ENCODE peak calls at places on chromosomes 11 and 22, in six cellular contexts. T, C, Z, A, N and E are unnamed samples.

GRCh38 chr22:32951081-32951806 is 106.9 kb downstream of the SYN3 start:
- DNase-seq in T (peak; percentile 15), C (no peak), Z (no peak), A (no peak), N (no peak), E (no peak)

GRCh38 chr11:44577231-44577834 is 11.9 kb downstream of the CD82 start:
- DNase-seq in T (no peak), C (no peak), Z (no peak), A (no peak), N (no peak), E (no peak)

GRCh38 chr11:96152623-96153022 is 190.4 kb downstream of the MAML2 start:
- DNase-seq in T (no peak), C (no peak), Z (no peak), A (no peak), N (no peak), E (no peak)

GRCh38 chr11:47376543-47377371 is 1.6 kb downstream of the SPI1 start:
- DNase-seq in T (no peak), C (no peak), Z (no peak), A (peak; percentile 79), N (no peak), E (no peak)

GRCh38 chr11:87366766-87367405 is 329.2 kb downstream of the TMEM135 start:
- DNase-seq in T (no peak), C (no peak), Z (no peak), A (no peak), N (no peak), E (no peak)

GRCh38 chr11:29352273-29352672 is 664.6 kb downstream of the KCNA4 start:
- DNase-seq in T (no peak), C (no peak), Z (no peak), A (no peak), N (no peak), E (no peak)

GRCh38 chr11:68935066-68935465 is 31.4 kb downstream of the IGHMBP2 start:
- DNase-seq in T (no peak), C (no peak), Z (no peak), A (no peak), N (no peak), E (no peak)

GRCh38 chr11:75150879-75151278 is at the start of gene SLCO2B1:
- DNase-seq in T (no peak), C (no peak), Z (no peak), A (no peak), N (no peak), E (no peak)

GRCh38 chr11:78208257-78209165 is 19.8 kb downstream of the USP35 start:
- DNase-seq in T (no peak), C (peak; percentile 27), Z (no peak), A (no peak), N (no peak), E (no peak)

GRCh38 chr11:103091441-103091809 is 535 bp downstream of the DCUN1D5 start:
- DNase-seq in T (no peak), C (peak; percentile 32), Z (no peak), A (no peak), N (no peak), E (no peak)

GRCh38 chr22:45628508-45628907 is 43.1 kb upstream of the ATXN10 start:
- DNase-seq in T (no peak), C (no peak), Z (no peak), A (no peak), N (no peak), E (peak; percentile 49)

GRCh38 chr22:39545310-39546063 is 12.9 kb upstream of the RPS19BP1 start:
- DNase-seq in T (no peak), C (no peak), Z (no peak), A (peak; percentile 62), N (no peak), E (peak; percentile 63)

GRCh38 chr11:13120691-13121090 is 111.6 kb downstream of the RASSF10 start:
- DNase-seq in T (no peak), C (no peak), Z (no peak), A (no peak), N (no peak), E (no peak)

GRCh38 chr11:78427615-78428272 is 10.1 kb upstream of the GAB2 start:
- DNase-seq in T (no peak), C (no peak), Z (no peak), A (no peak), N (no peak), E (no peak)

GRCh38 chr11:31821779-31822574 is 10.9 kb upstream of the PAX6 start:
- DNase-seq in T (no peak), C (no peak), Z (no peak), A (no peak), N (no peak), E (no peak)

GRCh38 chr22:19787849-19788141 is 27.2 kb downstream of the TBX1 start:
- DNase-seq in T (no peak), C (no peak), Z (no peak), A (no peak), N (no peak), E (no peak)

GRCh38 chr11:113436672-113437252 is 38.4 kb downstream of the DRD2 start:
- DNase-seq in T (no peak), C (no peak), Z (no peak), A (no peak), N (no peak), E (no peak)

GRCh38 chr11:81495699-81496292 is 1237.9 kb downstream of the FAM181B start:
- DNase-seq in T (no peak), C (no peak), Z (no peak), A (no peak), N (no peak), E (no peak)

GRCh38 chr22:27554106-27554814 is 247.3 kb downstream of the MN1 start:
- DNase-seq in T (no peak), C (no peak), Z (no peak), A (no peak), N (no peak), E (no peak)

GRCh38 chr11:80173487-80174136 is 732.8 kb upstream of the TENM4 start:
- DNase-seq in T (no peak), C (no peak), Z (no peak), A (no peak), N (no peak), E (no peak)

GRCh38 chr11:38356255-38356654 is 1758.2 kb upstream of the RAG2 start:
- DNase-seq in T (no peak), C (no peak), Z (no peak), A (no peak), N (no peak), E (no peak)
- H3K9me3 ChIP-seq in T (peaks cover 3% of the 10 kb centered on the region), C (peaks cover 67% of the 10 kb centered on the region), Z (peaks cover 6% of the 10 kb centered on the region), A (no peaks in the 10 kb centered on the region), N (no peaks in the 10 kb centered on the region), E (peaks cover 16% of the 10 kb centered on the region)

GRCh38 chr11:90373971-90374370 is 151.1 kb upstream of the CHORDC1 start:
- DNase-seq in T (no peak), C (no peak), Z (no peak), A (no peak), N (no peak), E (no peak)
- TF ChIP-seq YY1 in T (no peak), C (no peak), Z (no peak), A (no peak), N (no peak), E (no peak)

DNA sequence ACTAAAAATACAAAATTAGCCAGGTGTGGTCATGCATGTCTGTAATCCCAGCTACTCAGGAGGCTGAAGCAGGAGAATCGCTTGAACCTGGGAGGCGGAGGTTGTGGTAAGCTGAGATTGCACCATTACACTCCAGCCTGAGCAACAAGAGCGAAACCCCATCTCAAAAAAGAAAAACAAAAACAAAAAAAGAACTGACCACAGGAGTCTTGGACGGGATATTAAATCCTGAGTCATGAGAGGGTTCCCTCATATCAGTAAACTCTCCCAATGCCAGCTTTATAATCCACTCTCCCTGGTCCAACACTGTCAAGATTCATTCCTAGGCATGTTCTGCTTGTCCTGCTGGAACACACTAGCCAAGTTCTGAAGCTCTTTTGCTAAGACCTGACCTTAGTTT is 61.5 kb upstream of the EP300 start:
- DNase-seq in T (no peak), C (no peak), Z (no peak), A (no peak), N (no peak), E (no peak)
- TF ChIP-seq ZNF274 in T (no peak), C (no peak), Z (no peak), A (no peak), N (no peak), E (no peak)

GRCh38 chr22:31629741-31630184 is 32.3 kb downstream of the PISD start:
- DNase-seq in T (no peak), C (no peak), Z (no peak), A (no peak), N (no peak), E (no peak)

GRCh38 chr22:31628362-31628761 is 33.7 kb downstream of the PISD start:
- DNase-seq in T (no peak), C (no peak), Z (no peak), A (no peak), N (no peak), E (no peak)

GRCh38 chr22:31630331-31631329 is 31.4 kb downstream of the PISD start:
- DNase-seq in T (peak; percentile 53), C (peak; percentile 75), Z (no peak), A (peak; percentile 90), N (no peak), E (no peak)

GRCh38 chr22:31627223-31627731 is 34.7 kb downstream of the PISD start:
- DNase-seq in T (no peak), C (peak; percentile 66), Z (no peak), A (no peak), N (no peak), E (no peak)

GRCh38 chr22:31628969-31629723 is 32.9 kb downstream of the PISD start:
- DNase-seq in T (no peak), C (no peak), Z (no peak), A (peak; percentile 50), N (no peak), E (no peak)
- H3K9me3 ChIP-seq in T (no peaks in the 10 kb centered on the region), C (no peaks in the 10 kb centered on the region), Z (no peaks in the 10 kb centered on the region), A (no peaks in the 10 kb centered on the region), N (no peaks in the 10 kb centered on the region), E (no peaks in the 10 kb centered on the region)

GRCh38 chr22:50307891-50308596 is 598 bp upstream of the PLXNB2 start:
- DNase-seq in T (no peak), C (no peak), Z (no peak), A (no peak), N (no peak), E (no peak)

GRCh38 chr22:50306753-50307749 is at the start of gene PLXNB2:
- DNase-seq in T (no peak), C (peak; percentile 68), Z (peak; percentile 56), A (peak; percentile 80), N (no peak), E (peak; percentile 40)

GRCh38 chr22:50309601-50309991 is 2.1 kb upstream of the PLXNB2 start:
- DNase-seq in T (no peak), C (no peak), Z (no peak), A (no peak), N (no peak), E (no peak)

GRCh38 chr22:50308986-50309600 is 1.6 kb upstream of the PLXNB2 start:
- DNase-seq in T (no peak), C (no peak), Z (no peak), A (no peak), N (no peak), E (no peak)

GRCh38 chr22:50308597-50308935 is 1.1 kb upstream of the PLXNB2 start:
- DNase-seq in T (no peak), C (peak; percentile 59), Z (no peak), A (peak; percentile 56), N (no peak), E (no peak)
- TF ChIP-seq YY1 in T (no peak), C (no peak), Z (no peak), A (no peak), N (no peak), E (no peak)